ENCODE peak calls at places on chromosomes 13 and 19, in six cellular contexts. One of them, this sample, is unnamed.

GRCh38 chr13:23856008-23856750 is 33.0 kb downstream of the MIPEP start:
- DNase-seq in B cell: no peak
- DNase-seq in AG09319: no peak
- DNase-seq in H1: no peak
- DNase-seq in neural crest cell: no peak
- DNase-seq in HFFc6: no peak
- DNase-seq in this sample: no peak

GRCh38 chr13:57353831-57354230 is 186.8 kb downstream of the PRR20E start:
- DNase-seq in B cell: no peak
- DNase-seq in AG09319: no peak
- DNase-seq in H1: no peak
- DNase-seq in neural crest cell: no peak
- DNase-seq in HFFc6: no peak
- DNase-seq in this sample: no peak

GRCh38 chr13:66574606-66575005 is 655.5 kb downstream of the PCDH9 start:
- DNase-seq in B cell: no peak
- DNase-seq in AG09319: no peak
- DNase-seq in H1: no peak
- DNase-seq in neural crest cell: no peak
- DNase-seq in HFFc6: peak; percentile 44
- DNase-seq in this sample: no peak

GRCh38 chr13:84574851-84575250 is 692.6 kb upstream of the SLITRK1 start:
- DNase-seq in B cell: no peak
- DNase-seq in AG09319: no peak
- DNase-seq in H1: no peak
- DNase-seq in neural crest cell: no peak
- DNase-seq in HFFc6: peak; percentile 49
- DNase-seq in this sample: no peak

GRCh38 chr13:37074703-37075102 is 15.2 kb upstream of the SUPT20H start:
- DNase-seq in B cell: no peak
- DNase-seq in AG09319: no peak
- DNase-seq in H1: no peak
- DNase-seq in neural crest cell: no peak
- DNase-seq in HFFc6: peak; percentile 41
- DNase-seq in this sample: no peak

GRCh38 chr13:41004875-41005693 is 14.0 kb downstream of the ELF1 start:
- DNase-seq in B cell: no peak
- DNase-seq in AG09319: no peak
- DNase-seq in H1: no peak
- DNase-seq in neural crest cell: no peak
- DNase-seq in HFFc6: no peak
- DNase-seq in this sample: no peak

GRCh38 chr13:107867701-107868661 is 347.4 kb downstream of the LIG4 start:
- DNase-seq in B cell: peak; percentile 39
- DNase-seq in AG09319: no peak
- DNase-seq in H1: peak; percentile 81
- DNase-seq in neural crest cell: peak; percentile 59
- DNase-seq in HFFc6: no peak
- DNase-seq in this sample: peak; percentile 45

GRCh38 chr19:48540110-48540509 is 11.9 kb upstream of the SULT2B1 start:
- DNase-seq in B cell: no peak
- DNase-seq in AG09319: no peak
- DNase-seq in H1: no peak
- DNase-seq in neural crest cell: no peak
- DNase-seq in HFFc6: no peak
- DNase-seq in this sample: no peak

GRCh38 chr19:14972676-14973075 is 7.0 kb downstream of the SLC1A6 start:
- DNase-seq in B cell: no peak
- DNase-seq in AG09319: no peak
- DNase-seq in H1: no peak
- DNase-seq in neural crest cell: no peak
- DNase-seq in HFFc6: no peak
- DNase-seq in this sample: no peak

GRCh38 chr13:32414580-32414979 is 13.3 kb downstream of the N4BP2L1 start:
- DNase-seq in B cell: no peak
- DNase-seq in AG09319: no peak
- DNase-seq in H1: no peak
- DNase-seq in neural crest cell: no peak
- DNase-seq in HFFc6: no peak
- DNase-seq in this sample: no peak

GRCh38 chr13:111284579-111284978 is 35.9 kb upstream of the TEX29 start:
- DNase-seq in B cell: no peak
- DNase-seq in AG09319: no peak
- DNase-seq in H1: no peak
- DNase-seq in neural crest cell: no peak
- DNase-seq in HFFc6: no peak
- DNase-seq in this sample: no peak

GRCh38 chr13:45162194-45162593 is 38.7 kb downstream of the KCTD4 start:
- DNase-seq in B cell: no peak
- DNase-seq in AG09319: no peak
- DNase-seq in H1: no peak
- DNase-seq in neural crest cell: no peak
- DNase-seq in HFFc6: peak; percentile 11
- DNase-seq in this sample: no peak

GRCh38 chr19:7200739-7201138 is 93.5 kb downstream of the INSR start:
- DNase-seq in B cell: no peak
- DNase-seq in AG09319: no peak
- DNase-seq in H1: no peak
- DNase-seq in neural crest cell: no peak
- DNase-seq in HFFc6: no peak
- DNase-seq in this sample: no peak

GRCh38 chr13:38888309-38888708 is 102.3 kb downstream of the STOML3 start:
- DNase-seq in B cell: no peak
- DNase-seq in AG09319: no peak
- DNase-seq in H1: no peak
- DNase-seq in neural crest cell: no peak
- DNase-seq in HFFc6: peak; percentile 6
- DNase-seq in this sample: no peak

GRCh38 chr19:2653717-2654584 is 48.5 kb downstream of the GNG7 start:
- DNase-seq in B cell: no peak
- DNase-seq in AG09319: no peak
- DNase-seq in H1: peak; percentile 68
- DNase-seq in neural crest cell: no peak
- DNase-seq in HFFc6: no peak
- DNase-seq in this sample: no peak

GRCh38 chr19:35296644-35297514 is 4.9 kb downstream of the MAG start:
- DNase-seq in B cell: no peak
- DNase-seq in AG09319: no peak
- DNase-seq in H1: no peak
- DNase-seq in neural crest cell: no peak
- DNase-seq in HFFc6: no peak
- DNase-seq in this sample: no peak

GRCh38 chr19:16441661-16442071 is 30.1 kb downstream of the EPS15L1 start:
- DNase-seq in B cell: no peak
- DNase-seq in AG09319: no peak
- DNase-seq in H1: peak; percentile 78
- DNase-seq in neural crest cell: peak; percentile 59
- DNase-seq in HFFc6: no peak
- DNase-seq in this sample: no peak

GRCh38 chr19:13806728-13807127 is 11.5 kb downstream of the ZSWIM4 start:
- DNase-seq in B cell: no peak
- DNase-seq in AG09319: no peak
- DNase-seq in H1: no peak
- DNase-seq in neural crest cell: no peak
- DNase-seq in HFFc6: no peak
- DNase-seq in this sample: no peak

GRCh38 chr19:16595097-16595496 is 22.9 kb upstream of the SLC35E1 start:
- DNase-seq in B cell: no peak
- DNase-seq in AG09319: no peak
- DNase-seq in H1: no peak
- DNase-seq in neural crest cell: no peak
- DNase-seq in HFFc6: no peak
- DNase-seq in this sample: no peak

GRCh38 chr13:35143123-35143522 is 201.1 kb downstream of the NBEA start:
- DNase-seq in B cell: no peak
- DNase-seq in AG09319: no peak
- DNase-seq in H1: no peak
- DNase-seq in neural crest cell: no peak
- DNase-seq in HFFc6: no peak
- DNase-seq in this sample: no peak

DNA sequence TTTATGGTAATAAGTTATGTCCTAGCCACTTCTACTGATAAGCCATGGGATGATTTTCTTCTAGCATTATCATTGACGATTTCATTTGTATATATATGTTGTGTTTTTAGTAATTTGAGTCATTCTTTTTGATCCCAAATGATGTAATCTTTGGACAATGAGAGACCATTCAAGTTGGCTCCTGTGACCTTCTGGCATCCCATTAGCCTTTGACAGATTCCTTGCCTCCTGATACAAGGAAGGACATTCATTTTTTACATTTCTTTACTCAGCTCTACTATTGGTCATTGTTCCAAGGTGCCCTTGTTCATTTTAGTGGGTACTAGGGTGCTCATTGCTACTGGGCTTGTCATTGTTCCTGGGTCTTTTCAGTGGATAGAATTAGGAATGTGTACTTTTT is 35.3 kb upstream of the MYCBP2 start:
- DNase-seq in B cell: no peak
- DNase-seq in AG09319: no peak
- DNase-seq in H1: no peak
- DNase-seq in neural crest cell: no peak
- DNase-seq in HFFc6: no peak
- DNase-seq in this sample: no peak
- TF ChIP-seq CTCF in B cell: no peak
- TF ChIP-seq CTCF in AG09319: no peak
- TF ChIP-seq CTCF in H1: no peak
- TF ChIP-seq CTCF in neural crest cell: no peak
- TF ChIP-seq CTCF in HFFc6: no peak
- TF ChIP-seq CTCF in this sample: no peak

GRCh38 chr19:5271145-5271544 is 69.5 kb downstream of the PTPRS start:
- DNase-seq in B cell: no peak
- DNase-seq in AG09319: no peak
- DNase-seq in H1: no peak
- DNase-seq in neural crest cell: no peak
- DNase-seq in HFFc6: no peak
- DNase-seq in this sample: no peak
- TF ChIP-seq CTCF in B cell: peak; percentile 17
- TF ChIP-seq CTCF in AG09319: no peak
- TF ChIP-seq CTCF in H1: no peak
- TF ChIP-seq CTCF in neural crest cell: peak; percentile 56
- TF ChIP-seq CTCF in HFFc6: peak; percentile 70
- TF ChIP-seq CTCF in this sample: no peak

DNA sequence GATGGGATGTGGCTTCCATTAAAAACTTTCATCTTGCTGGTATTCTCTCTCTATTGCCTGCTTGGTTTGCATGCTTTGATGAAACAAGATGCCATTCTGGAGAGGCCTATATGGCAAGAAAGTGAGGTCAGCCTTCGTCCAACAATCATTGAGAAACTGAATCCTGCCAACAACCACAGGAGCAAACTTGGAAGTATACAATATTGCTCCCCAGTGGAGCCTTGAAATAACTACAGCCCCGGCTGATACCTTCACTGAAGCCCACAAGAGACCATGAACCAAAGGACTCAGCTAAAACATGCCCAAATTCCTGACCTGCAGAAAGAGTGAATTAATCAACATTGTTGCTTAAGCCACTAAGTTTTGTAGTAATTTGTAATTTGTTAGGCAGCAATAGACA is 82.5 kb upstream of the FGF14 start:
- DNase-seq in B cell: no peak
- DNase-seq in AG09319: no peak
- DNase-seq in H1: no peak
- DNase-seq in neural crest cell: no peak
- DNase-seq in HFFc6: no peak
- DNase-seq in this sample: no peak
- TF ChIP-seq CTCF in B cell: no peak
- TF ChIP-seq CTCF in AG09319: no peak
- TF ChIP-seq CTCF in H1: no peak
- TF ChIP-seq CTCF in neural crest cell: peak; percentile 17
- TF ChIP-seq CTCF in HFFc6: no peak
- TF ChIP-seq CTCF in this sample: no peak

DNA sequence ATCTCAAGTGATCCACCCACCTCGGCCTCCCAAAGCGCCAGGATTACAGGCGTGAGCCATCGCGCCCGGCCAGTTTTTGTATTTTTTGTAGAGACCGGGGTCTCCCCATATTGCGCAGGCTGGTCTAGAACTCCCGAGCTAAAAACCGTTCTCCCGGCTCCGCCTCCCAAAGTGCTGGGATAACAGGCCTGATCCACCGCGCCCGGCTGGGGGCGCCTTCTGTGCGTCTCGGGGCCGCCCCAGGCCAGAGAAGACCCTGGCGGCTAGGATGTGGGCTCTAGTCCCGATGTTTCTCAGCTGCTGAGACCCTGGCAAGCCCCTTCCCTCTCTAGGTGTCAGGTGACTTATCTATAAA is 3.6 kb downstream of the ARHGAP45 start:
- DNase-seq in B cell: no peak
- DNase-seq in AG09319: no peak
- DNase-seq in H1: peak; percentile 81
- DNase-seq in neural crest cell: no peak
- DNase-seq in HFFc6: no peak
- DNase-seq in this sample: no peak
- TF ChIP-seq CTCF in B cell: no peak
- TF ChIP-seq CTCF in AG09319: peak; percentile 19
- TF ChIP-seq CTCF in H1: peak; percentile 37
- TF ChIP-seq CTCF in neural crest cell: peak; percentile 16
- TF ChIP-seq CTCF in HFFc6: peak; percentile 31
- TF ChIP-seq CTCF in this sample: no peak

DNA sequence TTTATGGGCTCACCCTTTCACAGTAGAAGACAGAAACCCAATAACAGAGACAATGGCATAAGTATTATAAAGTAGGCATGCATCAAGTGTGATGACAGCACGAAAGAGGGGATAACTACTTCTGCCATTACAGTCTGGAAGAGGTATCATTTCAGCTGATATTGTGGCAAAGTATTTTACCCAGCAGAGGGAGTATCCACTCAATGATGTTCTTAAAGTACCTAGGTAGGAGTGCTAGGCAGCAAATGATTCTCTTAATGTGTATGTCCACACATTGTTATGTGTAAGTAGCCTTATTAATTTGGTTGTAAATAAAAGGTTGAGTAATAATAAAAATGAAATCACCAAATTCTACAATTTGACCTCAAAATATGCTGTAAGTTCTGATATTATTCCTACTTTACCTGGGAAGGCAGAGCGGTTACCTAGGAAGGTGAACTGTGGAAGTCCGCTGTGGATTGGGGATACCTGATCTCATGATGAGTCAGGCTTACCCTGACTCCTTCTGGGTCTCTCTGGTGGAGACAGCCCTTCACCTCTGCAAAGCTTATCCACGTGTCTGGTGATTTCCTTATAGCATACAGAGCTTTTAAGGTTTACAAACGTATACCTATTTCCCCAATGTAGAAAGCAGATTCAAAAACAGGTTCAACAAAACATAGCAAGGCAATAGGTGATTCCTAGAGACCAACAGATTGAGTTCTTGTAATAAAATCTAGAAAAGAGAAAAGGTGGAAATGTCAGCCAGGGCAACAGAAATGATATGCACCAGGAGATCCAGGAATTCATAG is 4.0 kb upstream of the UBAC2 start:
- DNase-seq in B cell: peak; percentile 43
- DNase-seq in AG09319: no peak
- DNase-seq in H1: no peak
- DNase-seq in neural crest cell: no peak
- DNase-seq in HFFc6: no peak
- DNase-seq in this sample: no peak
- TF ChIP-seq CTCF in B cell: peak; percentile 66
- TF ChIP-seq CTCF in AG09319: no peak
- TF ChIP-seq CTCF in H1: no peak
- TF ChIP-seq CTCF in neural crest cell: peak; percentile 42
- TF ChIP-seq CTCF in HFFc6: peak; percentile 53
- TF ChIP-seq CTCF in this sample: peak; percentile 33